ENCODE peak calls at places on chromosomes 6 and 20, in eight cellular contexts. Q, I, R, K, X, M, L and T are unnamed samples.
A peak's percentile ranks its signal among the peaks of the same experiment; 100 is the strongest.

GRCh38 chr6:28794175-28795002 is 129.4 kb downstream of the TRIM27 start:
- DNase-seq in X (peak; percentile 85), L (no peak), M (no peak), Q (peak; percentile 37), R (no peak), I (peak; percentile 76), K (no peak), T (no peak)

GRCh38 chr6:96809119-96809518 is 28.2 kb downstream of the GPR63 start:
- DNase-seq in Q (no peak), I (no peak), L (no peak), R (no peak), M (peak; percentile 53), K (no peak), X (no peak), T (no peak)

GRCh38 chr6:34155471-34156300 is 9.8 kb upstream of the GRM4 start:
- DNase-seq in M (peak; percentile 66), R (peak; percentile 34), L (no peak), I (no peak), Q (no peak), K (no peak), X (no peak), T (peak; percentile 60)

GRCh38 chr6:157471895-157472686 is 91.1 kb downstream of the ZDHHC14 start:
- DNase-seq in R (no peak), M (no peak), Q (no peak), K (no peak), X (no peak), I (no peak), L (no peak), T (no peak)

GRCh38 chr6:170122676-170123075 is 168.2 kb downstream of the DLL1 start:
- DNase-seq in K (no peak), X (no peak), L (no peak), R (peak; percentile 10), Q (no peak), I (no peak), M (no peak), T (no peak)

GRCh38 chr6:151682922-151683321 is 124.6 kb upstream of the ESR1 start:
- DNase-seq in Q (no peak), R (no peak), L (no peak), K (no peak), X (no peak), M (no peak), I (no peak), T (no peak)

GRCh38 chr20:46767127-46767761 is 57.8 kb downstream of the SLC2A10 start:
- DNase-seq in K (peak; percentile 55), Q (peak; percentile 57), X (peak; percentile 45), L (peak; percentile 16), M (peak; percentile 90), I (peak; percentile 38), R (no peak), T (no peak)

GRCh38 chr20:51639206-51639832 is 96.8 kb upstream of the NFATC2 start:
- DNase-seq in K (peak; percentile 91), L (peak; percentile 89), M (no peak), Q (peak; percentile 70), X (peak; percentile 75), R (peak; percentile 79), I (peak; percentile 36), T (no peak)

GRCh38 chr20:21808863-21809664 is 103.6 kb downstream of the PAX1 start:
- DNase-seq in I (peak; percentile 2), Q (no peak), L (peak; percentile 74), X (peak; percentile 57), K (peak; percentile 79), M (peak; percentile 57), R (no peak), T (no peak)

GRCh38 chr6:35647400-35647799 is 41.3 kb downstream of the FKBP5 start:
- DNase-seq in Q (no peak), M (no peak), K (no peak), I (no peak), X (no peak), R (no peak), L (no peak), T (no peak)